ENCODE peak calls at places on chromosomes 13 and 19, in eight cellular contexts. F is KBM-7, G is GM04504, S is HEK293T, W is neural crest cell, K is iris pigment epithelial cell, B is astrocyte of the spinal cord, E is NCI-H1417 treated with DMSO at 0.1 percent for 48 hours. H is an unnamed sample.

GRCh38 chr19:19381007-19381926 is 24.2 kb upstream of the GATAD2A start:
- DNase-seq in E (no peak), B (no peak), W (no peak), G (no peak), K (no peak), F (no peak), S (no peak), H (no peak)

GRCh38 chr13:46050771-46051170 is 1.8 kb downstream of the ZC3H13 start:
- DNase-seq in G (no peak), B (no peak), K (no peak), E (no peak), W (no peak), F (no peak), S (no peak), H (no peak)

GRCh38 chr13:40464991-40465390 is 201.4 kb downstream of the FOXO1 start:
- DNase-seq in F (no peak), W (no peak), K (no peak), E (no peak), G (no peak), S (no peak), B (no peak), H (no peak)

GRCh38 chr19:39304701-39305571 is 8.7 kb downstream of the IFNL1 start:
- DNase-seq in K (no peak), B (no peak), W (no peak), S (no peak), G (no peak), E (no peak), F (peak), H (no peak)

GRCh38 chr13:26015276-26015934 is 36.4 kb downstream of the SHISA2 start:
- DNase-seq in E (no peak), S (no peak), F (no peak), K (no peak), G (no peak), B (no peak), W (no peak), H (no peak)

GRCh38 chr13:41428155-41428554 is 29.2 kb upstream of the RGCC start:
- DNase-seq in S (no peak), K (no peak), B (no peak), F (no peak), W (no peak), E (no peak), G (no peak), H (no peak)

GRCh38 chr13:50576156-50576555 is 267.3 kb downstream of the DLEU7 start:
- DNase-seq in S (no peak), E (peak), K (no peak), W (no peak), F (no peak), G (no peak), B (no peak), H (no peak)

GRCh38 chr19:18423258-18424020 is 4.2 kb downstream of the SSBP4 start:
- DNase-seq in G (no peak), K (no peak), S (no peak), W (no peak), E (no peak), F (no peak), B (no peak), H (no peak)

GRCh38 chr13:48317511-48317981 is 14.0 kb downstream of the RB1 start:
- DNase-seq in F (no peak), G (no peak), E (no peak), S (no peak), K (no peak), B (no peak), W (no peak), H (no peak)

GRCh38 chr13:25840931-25841330 is 210.9 kb downstream of the SHISA2 start:
- DNase-seq in F (no peak), K (no peak), S (no peak), W (no peak), E (no peak), B (no peak), G (no peak), H (no peak)

GRCh38 chr13:98686281-98686680 is 66.2 kb downstream of the SLC15A1 start:
- DNase-seq in F (no peak), S (no peak), B (no peak), E (no peak), K (no peak), G (no peak), W (no peak), H (no peak)

GRCh38 chr19:38693380-38694223 is 46.2 kb downstream of the ACTN4 start:
- DNase-seq in F (peak), E (no peak), W (peak), K (peak), G (no peak), S (no peak), B (peak), H (peak)

GRCh38 chr19:15025237-15025636 is 24.0 kb upstream of the CASP14 start:
- DNase-seq in G (no peak), W (no peak), K (no peak), S (peak), B (no peak), E (no peak), F (peak), H (no peak)

GRCh38 chr13:19650742-19651141 is 17.3 kb downstream of the MPHOSPH8 start:
- DNase-seq in B (no peak), W (no peak), E (no peak), K (no peak), S (no peak), F (no peak), G (no peak), H (no peak)

GRCh38 chr13:54975676-54976075 is 1947.1 kb downstream of the OLFM4 start:
- DNase-seq in W (no peak), B (no peak), G (no peak), S (no peak), F (no peak), E (no peak), K (no peak), H (no peak)

GRCh38 chr19:8811315-8812172 is 20.6 kb downstream of the ZNF558 start:
- DNase-seq in F (peak), K (peak), E (no peak), S (no peak), B (peak), W (no peak), G (no peak), H (no peak)

GRCh38 chr13:28659611-28659970 is 661 bp downstream of the POMP start:
- DNase-seq in E (no peak), W (no peak), S (no peak), G (no peak), K (peak), F (no peak), B (peak), H (peak)

GRCh38 chr19:44764975-44765948 is 12.4 kb upstream of the CBLC start:
- DNase-seq in S (no peak), G (no peak), B (no peak), F (peak), E (no peak), K (peak), W (no peak), H (no peak)

GRCh38 chr13:27450921-27451461 is 627 bp upstream of the MTIF3 start:
- DNase-seq in B (peak), W (no peak), K (peak), G (no peak), F (peak), S (peak), E (no peak), H (no peak)

GRCh38 chr19:57056972-57057371 is 62.8 kb upstream of the USP29 start:
- DNase-seq in E (no peak), S (no peak), B (no peak), F (no peak), K (peak), W (no peak), G (no peak), H (no peak)

GRCh38 chr19:11137542-11138384 is 17.8 kb downstream of the SPC24 start:
- DNase-seq in F (peak), W (peak), B (peak), K (peak), G (peak), S (peak), E (peak), H (peak)

GRCh38 chr19:33275933-33276619 is 26.3 kb downstream of the CEBPA start:
- DNase-seq in F (no peak), W (no peak), S (no peak), G (no peak), B (no peak), E (no peak), K (no peak), H (no peak)

GRCh38 chr13:112144616-112145220 is 77.8 kb downstream of the SOX1 start:
- DNase-seq in B (no peak), W (no peak), E (no peak), K (no peak), F (no peak), S (no peak), G (no peak), H (no peak)

GRCh38 chr19:39212377-39212742 is 8.3 kb upstream of the SYCN start:
- DNase-seq in E (no peak), K (peak), B (no peak), G (no peak), S (peak), F (peak), W (peak), H (no peak)